ENCODE peak calls at places on chromosomes 12 and 14, in eight cellular contexts. L is Peyer's patch; I is ovary; O is neuronal stem cell; G is keratinocyte; M is testis; K is mesendoderm; P is naive thymus-derived CD4-positive, alpha-beta T cell. F is an unnamed sample.

GRCh38 chr14:80955434-80955939 is at the start of gene TSHR:
- DNase-seq in O (peak), K (peak), M (no peak), P (peak), I (no peak), L (no peak), G (no peak), F (no peak)

GRCh38 chr12:50425859-50426258 is 25.2 kb downstream of the LARP4 start:
- DNase-seq in M (no peak), K (peak), I (no peak), P (no peak), O (no peak), G (no peak), L (no peak), F (no peak)

GRCh38 chr12:53722450-53723041 is 4.7 kb downstream of the CALCOCO1 start:
- DNase-seq in K (no peak), L (no peak), M (no peak), G (no peak), O (no peak), P (no peak), I (no peak), F (no peak)

GRCh38 chr12:76556373-76556772 is 3.2 kb downstream of the OSBPL8 start:
- DNase-seq in L (no peak), M (no peak), K (no peak), O (no peak), I (no peak), G (no peak), P (peak), F (no peak)

GRCh38 chr12:132812631-132813305 is 15.9 kb downstream of the GOLGA3 start:
- DNase-seq in M (no peak), O (no peak), I (no peak), P (no peak), G (no peak), K (no peak), L (no peak), F (no peak)

GRCh38 chr12:119659289-119659897 is 8.5 kb upstream of the PRKAB1 start:
- DNase-seq in K (no peak), O (peak), L (peak), M (peak), I (no peak), P (peak), G (no peak), F (no peak)

GRCh38 chr14:67820428-67820881 is 876 bp downstream of the RAD51B start:
- DNase-seq in L (peak), I (no peak), O (no peak), G (no peak), M (no peak), P (no peak), K (peak), F (no peak)

GRCh38 chr14:24422261-24422660 is 7.2 kb downstream of the CBLN3 start:
- DNase-seq in G (no peak), P (no peak), L (no peak), M (no peak), K (no peak), I (no peak), O (no peak), F (no peak)

GRCh38 chr12:4435537-4435936 is 10.1 kb downstream of the FGF6 start:
- DNase-seq in G (no peak), O (no peak), M (no peak), K (no peak), I (no peak), L (peak), P (no peak), F (no peak)

GRCh38 chr12:118685983-118686607 is 295.2 kb upstream of the SRRM4 start:
- DNase-seq in L (no peak), K (no peak), G (no peak), I (no peak), P (no peak), M (no peak), O (no peak), F (no peak)

GRCh38 chr14:53355581-53356112 is 202.5 kb upstream of the DDHD1 start:
- DNase-seq in G (peak), I (no peak), K (peak), L (no peak), O (peak), M (no peak), P (no peak), F (no peak)

GRCh38 chr12:122790393-122791075 is 16.2 kb downstream of the CCDC62 start:
- DNase-seq in G (peak), K (peak), I (no peak), L (no peak), M (no peak), O (no peak), P (no peak), F (no peak)

GRCh38 chr14:74647834-74648361 is 35.9 kb upstream of the LTBP2 start:
- DNase-seq in P (no peak), M (peak), L (peak), O (no peak), I (peak), G (no peak), K (no peak), F (no peak)

GRCh38 chr12:49552899-49553298 is 14.1 kb downstream of the KCNH3 start:
- DNase-seq in K (no peak), O (no peak), P (no peak), I (no peak), G (no peak), L (no peak), M (no peak), F (no peak)

GRCh38 chr12:5988659-5989116 is 43.6 kb upstream of the ANO2 start:
- DNase-seq in L (peak), P (peak), I (peak), G (no peak), K (peak), M (peak), O (peak), F (peak)

GRCh38 chr12:53431187-53431586 is 7.5 kb downstream of the AMHR2 start:
- DNase-seq in P (no peak), L (peak), K (no peak), M (no peak), G (no peak), O (no peak), I (no peak), F (no peak)

GRCh38 chr12:2265461-2266167 is 212.8 kb downstream of the CACNA1C start:
- DNase-seq in M (no peak), O (no peak), K (no peak), P (no peak), I (no peak), G (no peak), L (no peak), F (no peak)

GRCh38 chr12:31647106-31647505 is 12.4 kb upstream of the ETFBKMT start:
- DNase-seq in L (no peak), M (no peak), O (no peak), K (no peak), I (no peak), P (no peak), G (peak), F (no peak)

GRCh38 chr12:71954861-71955260 is 16.2 kb downstream of the TPH2 start:
- DNase-seq in O (no peak), I (no peak), P (no peak), M (no peak), L (no peak), K (no peak), G (no peak), F (no peak)

GRCh38 chr14:81165188-81165587 is 55.6 kb downstream of the GTF2A1 start:
- DNase-seq in O (no peak), K (no peak), I (no peak), G (no peak), P (no peak), L (no peak), M (no peak), F (no peak)

GRCh38 chr14:68749487-68750475 is 43.1 kb downstream of the ZFP36L1 start:
- DNase-seq in G (no peak), K (peak), L (no peak), O (no peak), P (no peak), M (no peak), I (no peak), F (no peak)

GRCh38 chr12:68665016-68665569 is 21.7 kb upstream of the NUP107 start:
- DNase-seq in L (no peak), M (no peak), I (no peak), O (no peak), G (no peak), K (no peak), P (no peak), F (no peak)

GRCh38 chr12:5172886-5173285 is 129.2 kb downstream of the KCNA5 start:
- DNase-seq in O (no peak), K (no peak), P (no peak), M (no peak), G (no peak), I (no peak), L (no peak), F (no peak)

GRCh38 chr14:74655597-74656389 is 43.8 kb upstream of the LTBP2 start:
- DNase-seq in M (peak), P (no peak), O (no peak), I (no peak), L (no peak), G (no peak), K (no peak), F (no peak)

GRCh38 chr12:57242691-57243454 is 8.1 kb downstream of the STAC3 start:
- DNase-seq in G (no peak), L (peak), K (peak), P (peak), I (peak), O (peak), M (peak), F (peak)

GRCh38 chr14:62696261-62696968 is 348.8 kb downstream of the KCNH5 start:
- DNase-seq in K (peak), L (no peak), G (no peak), P (no peak), M (no peak), O (peak), I (no peak), F (no peak)

GRCh38 chr12:20629414-20630156 is 65.5 kb upstream of the SLCO1C1 start:
- DNase-seq in L (no peak), I (peak), O (no peak), G (no peak), K (no peak), P (no peak), M (no peak), F (peak)

GRCh38 chr12:77914089-77914488 is 83.4 kb downstream of the NAV3 start:
- DNase-seq in I (no peak), L (no peak), K (no peak), G (no peak), O (no peak), M (no peak), P (no peak), F (no peak)

GRCh38 chr12:13222076-13222475 is 25.6 kb downstream of the EMP1 start:
- DNase-seq in M (no peak), I (peak), O (no peak), P (no peak), L (peak), K (no peak), G (no peak), F (peak)

GRCh38 chr12:62260733-62261683 is 804 bp downstream of the USP15 start:
- DNase-seq in G (no peak), P (peak), O (peak), L (peak), I (no peak), M (peak), K (peak), F (no peak)

GRCh38 chr12:52496054-52496453 is 3.0 kb upstream of the KRT6A start:
- DNase-seq in G (no peak), P (no peak), M (no peak), I (no peak), K (no peak), O (no peak), L (no peak), F (no peak)

GRCh38 chr12:27343255-27344000 is 10.8 kb downstream of the BMAL2 start:
- DNase-seq in O (no peak), L (no peak), M (no peak), G (peak), P (no peak), I (no peak), K (peak), F (no peak)

GRCh38 chr12:79125358-79125757 is 260.8 kb downstream of the SYT1 start:
- DNase-seq in L (no peak), G (no peak), P (no peak), O (no peak), M (no peak), K (no peak), I (no peak), F (no peak)

GRCh38 chr14:74937171-74937570 is 14.1 kb upstream of the RPS6KL1 start:
- DNase-seq in K (no peak), L (no peak), O (no peak), G (no peak), I (no peak), P (no peak), M (no peak), F (no peak)

GRCh38 chr12:13210543-13211190 is 14.1 kb downstream of the EMP1 start:
- DNase-seq in M (no peak), G (no peak), P (no peak), O (no peak), I (no peak), L (no peak), K (no peak), F (no peak)

GRCh38 chr14:52351191-52351560 is 37.1 kb downstream of the PTGER2 start:
- DNase-seq in M (no peak), G (no peak), L (no peak), I (no peak), K (peak), O (no peak), P (no peak), F (no peak)

GRCh38 chr12:28710882-28711281 is 438.2 kb upstream of the FAR2 start:
- DNase-seq in L (no peak), O (no peak), M (no peak), P (no peak), K (no peak), G (peak), I (no peak), F (no peak)

GRCh38 chr12:12720637-12721250 is 3.6 kb downstream of the CDKN1B start:
- DNase-seq in K (no peak), O (no peak), P (no peak), M (no peak), I (no peak), L (no peak), G (no peak), F (no peak)

GRCh38 chr12:80045594-80045993 is 53.7 kb upstream of the OTOGL start:
- DNase-seq in P (no peak), M (no peak), I (no peak), O (no peak), G (peak), L (no peak), K (no peak), F (no peak)

GRCh38 chr12:93741741-93742085 is 64.5 kb downstream of the CRADD start:
- DNase-seq in O (peak), I (peak), L (no peak), M (peak), G (no peak), K (peak), P (no peak), F (no peak)

GRCh38 chr12:93743999-93744689 is 67.0 kb downstream of the CRADD start:
- DNase-seq in I (no peak), L (no peak), P (no peak), M (no peak), K (no peak), G (no peak), O (no peak), F (no peak)

GRCh38 chr12:93745304-93745703 is 68.1 kb downstream of the CRADD start:
- DNase-seq in O (no peak), I (no peak), L (no peak), G (no peak), K (no peak), M (no peak), P (no peak), F (no peak)

GRCh38 chr12:93742086-93742934 is 65.1 kb downstream of the CRADD start:
- DNase-seq in P (peak), K (peak), L (peak), G (no peak), I (peak), O (peak), M (peak), F (peak)

GRCh38 chr12:93743229-93743998 is 66.2 kb downstream of the CRADD start:
- DNase-seq in G (no peak), I (no peak), K (no peak), O (no peak), M (no peak), P (no peak), L (no peak), F (no peak)
- H3K4me3 ChIP-seq in G (no peak), I (peak), K (no peak), O (no peak), M (no peak), P (no peak), L (no peak), F (peak)

DNA sequence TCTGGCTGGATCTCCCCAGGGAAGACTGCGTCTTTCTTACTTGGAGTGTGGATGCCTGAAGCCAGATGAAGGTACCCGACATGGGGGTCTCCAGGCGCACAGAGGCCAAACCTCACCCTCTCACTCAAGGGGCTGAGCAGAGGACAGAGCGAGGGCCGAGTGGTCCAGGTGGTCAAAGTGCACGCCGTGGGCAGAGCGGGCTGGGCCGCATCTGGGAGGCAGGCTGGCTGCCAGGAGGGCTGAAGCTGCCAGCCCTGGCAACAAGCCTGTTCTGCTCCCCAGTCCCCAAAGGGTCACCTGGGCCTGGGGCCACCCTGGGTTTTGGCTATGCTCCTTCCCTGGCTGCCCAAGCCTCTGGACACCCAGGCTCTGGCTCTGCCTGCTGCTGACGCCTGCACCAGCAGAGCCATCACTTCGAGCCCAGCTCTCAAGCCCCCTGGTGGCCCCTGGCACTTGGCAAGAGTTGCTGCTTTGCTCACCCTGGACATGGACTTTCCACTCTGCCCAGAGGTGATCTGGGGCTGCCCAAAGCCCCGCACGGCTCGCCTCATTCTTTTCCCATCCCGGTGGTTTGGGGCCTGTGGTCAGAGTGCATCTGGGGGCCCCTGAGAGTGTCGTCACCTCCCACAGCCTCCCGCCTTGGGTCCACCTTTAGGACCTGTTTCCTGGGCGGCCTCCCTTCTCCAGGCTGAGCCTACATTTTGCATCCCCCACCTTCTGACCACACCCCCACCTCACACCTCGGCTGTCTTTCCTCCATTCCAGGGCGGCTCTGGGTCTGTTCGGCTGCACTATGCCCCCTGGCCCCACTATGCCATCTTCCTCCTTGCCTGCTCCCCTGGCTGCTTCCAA is 2.8 kb downstream of the ADSS1 start:
- DNase-seq in K (peak), M (no peak), G (no peak), P (no peak), O (no peak), L (no peak), I (no peak), F (no peak)
- H3K27ac ChIP-seq in K (no peak), M (no peak), G (no peak), P (no peak), O (no peak), L (no peak), I (no peak), F (peak)

GRCh38 chr12:23949212-23950010 is at the start of gene SOX5:
- DNase-seq in O (peak), I (peak), P (no peak), G (no peak), K (peak), M (peak), L (no peak), F (peak)

GRCh38 chr12:23952071-23952470 is 2.6 kb upstream of the SOX5 start:
- DNase-seq in P (no peak), I (no peak), O (no peak), G (no peak), M (no peak), K (no peak), L (no peak), F (no peak)

GRCh38 chr12:23947395-23947794 is 2.1 kb downstream of the SOX5 start:
- DNase-seq in G (no peak), L (no peak), K (no peak), M (no peak), I (no peak), O (no peak), P (no peak), F (no peak)

GRCh38 chr12:23950775-23951391 is 1.4 kb upstream of the SOX5 start:
- DNase-seq in L (peak), G (no peak), K (no peak), P (no peak), M (peak), O (peak), I (peak), F (peak)

DNA sequence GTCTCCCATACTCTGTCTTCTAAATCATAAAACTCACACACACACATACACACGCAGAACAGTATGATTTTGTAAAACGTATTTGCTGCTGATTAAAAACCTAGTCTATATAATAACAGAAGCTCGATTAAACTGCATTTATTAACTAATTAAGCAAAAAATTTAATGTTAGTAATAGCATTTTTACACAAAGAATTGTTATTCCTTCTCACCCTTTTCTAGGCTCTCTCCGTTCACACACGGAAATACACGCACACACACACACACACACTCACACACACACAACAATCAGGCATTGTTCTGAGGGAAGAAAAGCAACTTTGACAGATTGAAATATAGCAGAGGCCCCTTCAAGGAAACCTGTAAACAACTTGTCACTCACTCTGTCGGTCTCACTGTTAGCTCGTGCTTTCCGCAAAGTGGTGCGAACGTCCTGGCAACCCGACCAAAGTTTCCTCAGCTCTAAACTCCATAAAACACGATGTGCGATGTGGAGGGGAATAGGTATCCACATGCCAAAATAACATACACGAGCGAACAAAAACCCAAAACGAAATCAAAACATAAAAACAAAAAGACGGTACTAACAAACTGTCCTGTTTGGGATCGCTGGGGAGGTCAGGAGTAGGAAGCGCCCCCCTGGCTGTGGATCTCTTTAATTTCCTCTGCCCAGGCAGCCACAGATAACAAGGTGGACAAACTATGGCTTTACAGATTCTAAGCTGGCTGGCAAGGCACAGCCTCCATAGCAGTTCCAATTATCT is 723 bp upstream of the SOX5 start:
- DNase-seq in G (no peak), I (no peak), M (peak), O (peak), L (no peak), P (no peak), K (peak), F (peak)
- H3K4me3 ChIP-seq in G (no peak), I (peak), M (peak), O (peak), L (no peak), P (no peak), K (peak), F (peak)

GRCh38 chr14:22395803-22396202 is 193.2 kb downstream of the DAD1 start:
- DNase-seq in L (no peak), G (no peak), I (no peak), O (no peak), P (no peak), M (no peak), K (no peak), F (no peak)

GRCh38 chr14:22397338-22397737 is 191.7 kb downstream of the DAD1 start:
- DNase-seq in K (no peak), G (no peak), M (no peak), P (no peak), O (no peak), L (no peak), I (no peak), F (no peak)

GRCh38 chr14:22391908-22392307 is 197.1 kb downstream of the DAD1 start:
- DNase-seq in P (no peak), K (peak), M (peak), O (peak), L (peak), G (no peak), I (peak), F (peak)

GRCh38 chr14:22393796-22394195 is 195.2 kb downstream of the DAD1 start:
- DNase-seq in P (no peak), L (no peak), K (no peak), M (no peak), O (no peak), I (no peak), G (no peak), F (no peak)

DNA sequence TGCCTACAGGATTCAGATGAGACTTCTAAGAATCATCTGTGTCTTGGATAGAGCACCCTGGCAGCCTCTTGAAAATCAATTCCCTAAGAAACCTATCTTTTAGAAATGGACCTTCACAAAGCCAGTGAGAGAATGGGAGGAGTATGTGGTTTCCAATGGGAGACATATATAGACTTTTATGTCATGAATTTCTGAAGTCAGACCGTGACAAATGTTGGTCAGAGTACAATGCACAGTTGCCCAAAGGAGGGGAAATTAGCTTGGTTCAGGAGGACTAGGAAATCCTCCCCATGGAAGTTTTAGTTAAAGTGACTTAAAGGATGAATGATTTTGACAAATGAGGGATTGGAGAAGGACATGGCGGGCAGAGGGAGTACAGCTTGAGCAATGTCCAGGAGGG is 194.4 kb downstream of the DAD1 start:
- DNase-seq in O (no peak), I (no peak), P (no peak), G (no peak), M (no peak), K (no peak), L (no peak), F (no peak)
- H3K27ac ChIP-seq in O (no peak), I (no peak), P (no peak), G (no peak), M (no peak), K (no peak), L (no peak), F (no peak)